ENCODE peak calls at places on chromosomes 3 and 15, in six cellular contexts. Y is right lobe of liver; X is foreskin fibroblast; G is mucosa of descending colon; U is GM23248; M is CD4-positive, alpha-beta memory T cell. L is an unnamed sample.

GRCh38 chr3:64957639-64958038 is 269.8 kb upstream of the ADAMTS9 start:
- DNase-seq in Y (no peak), X (no peak), G (no peak), U (peak; percentile 3), M (no peak), L (peak; percentile 67)

GRCh38 chr15:32670624-32671022 is 29.1 kb downstream of the SCG5 start:
- DNase-seq in Y (no peak), X (no peak), G (no peak), U (peak; percentile 46), M (no peak), L (no peak)

GRCh38 chr3:33144433-33144832 is 30.6 kb downstream of the CRTAP start:
- DNase-seq in Y (no peak), X (no peak), G (no peak), U (no peak), M (peak; percentile 7), L (no peak)

GRCh38 chr15:87268675-87269074 is 987.9 kb downstream of the NTRK3 start:
- DNase-seq in Y (no peak), X (no peak), G (no peak), U (no peak), M (no peak), L (no peak)

GRCh38 chr3:41188291-41188690 is 11.0 kb upstream of the CTNNB1 start:
- DNase-seq in Y (no peak), X (no peak), G (no peak), U (no peak), M (no peak), L (no peak)

GRCh38 chr3:118949113-118949760 is 85.4 kb downstream of the IGSF11 start:
- DNase-seq in Y (no peak), X (no peak), G (no peak), U (no peak), M (peak; percentile 45), L (no peak)

GRCh38 chr3:11260460-11260859 is 11.7 kb upstream of the ATG7 start:
- DNase-seq in Y (no peak), X (no peak), G (no peak), U (no peak), M (no peak), L (no peak)

GRCh38 chr15:92797168-92798052 is 102.7 kb upstream of the CHD2 start:
- DNase-seq in Y (no peak), X (peak; percentile 59), G (no peak), U (peak; percentile 82), M (peak; percentile 78), L (no peak)

GRCh38 chr3:77906102-77906709 is 866.3 kb downstream of the ROBO2 start:
- DNase-seq in Y (no peak), X (no peak), G (no peak), U (no peak), M (no peak), L (peak; percentile 3)

GRCh38 chr3:50156991-50157493 is 1.9 kb downstream of the SEMA3F start:
- DNase-seq in Y (no peak), X (no peak), G (peak; percentile 63), U (peak; percentile 42), M (no peak), L (no peak)

GRCh38 chr3:50157821-50158556 is 2.9 kb downstream of the SEMA3F start:
- DNase-seq in Y (no peak), X (no peak), G (no peak), U (peak; percentile 47), M (no peak), L (no peak)

GRCh38 chr15:99967841-99968371 is 234.7 kb upstream of the LYSMD4 start:
- DNase-seq in Y (no peak), X (no peak), G (no peak), U (no peak), M (no peak), L (no peak)

GRCh38 chr15:43775411-43775965 is 1.3 kb downstream of the ELL3 start:
- DNase-seq in Y (peak; percentile 54), X (no peak), G (peak; percentile 88), U (peak; percentile 74), M (no peak), L (no peak)

GRCh38 chr3:72082776-72083477 is 298.0 kb upstream of the PROK2 start:
- DNase-seq in Y (no peak), X (no peak), G (no peak), U (no peak), M (no peak), L (no peak)

GRCh38 chr3:72081456-72081855 is 296.5 kb upstream of the PROK2 start:
- DNase-seq in Y (no peak), X (no peak), G (no peak), U (no peak), M (no peak), L (no peak)

GRCh38 chr3:72080800-72081199 is 295.9 kb upstream of the PROK2 start:
- DNase-seq in Y (no peak), X (no peak), G (no peak), U (no peak), M (no peak), L (no peak)

GRCh38 chr3:72080101-72080500 is 295.2 kb upstream of the PROK2 start:
- DNase-seq in Y (no peak), X (no peak), G (no peak), U (no peak), M (no peak), L (no peak)

DNA sequence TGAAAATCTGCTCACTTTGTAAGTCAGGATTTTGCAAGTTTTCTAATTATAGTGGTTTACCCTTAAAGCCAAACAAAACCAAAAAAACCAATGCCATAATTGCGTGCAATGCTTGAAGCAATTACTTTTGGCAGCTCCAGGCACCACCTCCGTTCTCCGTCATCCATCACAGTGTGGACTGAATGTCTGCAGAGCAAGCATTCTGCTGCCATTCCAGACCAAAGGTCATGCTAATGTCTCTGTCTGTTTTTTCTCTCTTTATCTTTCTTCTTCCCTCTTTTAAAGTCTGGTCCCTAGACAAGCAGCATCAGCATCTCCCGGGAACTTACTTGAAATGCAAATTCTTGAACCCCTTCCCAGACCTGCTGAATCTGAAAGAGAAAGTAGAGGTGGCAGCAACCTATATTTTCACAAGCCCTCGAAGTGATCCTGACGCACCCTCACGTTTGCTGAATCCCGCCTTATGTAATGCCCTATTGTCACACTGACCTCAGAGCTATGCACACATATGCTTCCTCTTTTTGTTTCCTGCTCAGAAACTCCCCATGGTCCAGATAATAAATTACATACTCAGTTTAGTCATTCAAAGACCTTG is 297.3 kb upstream of the PROK2 start:
- DNase-seq in Y (no peak), X (no peak), G (no peak), U (peak; percentile 56), M (no peak), L (no peak)
- H3K4me3 ChIP-seq in Y (no peak overlapping the region), X (no peak overlapping the region), G (no peak overlapping the region), U (no peak overlapping the region), M (no peak overlapping the region), L (no peak overlapping the region)

GRCh38 chr15:75007216-75007615 is 11.9 kb downstream of the SCAMP5 start:
- DNase-seq in Y (no peak), X (no peak), G (no peak), U (no peak), M (no peak), L (no peak)
- H3K4me3 ChIP-seq in Y (no peak overlapping the region), X (no peak overlapping the region), G (no peak overlapping the region), U (no peak overlapping the region), M (no peak overlapping the region), L (no peak overlapping the region)

GRCh38 chr3:122646146-122646988 is 34.3 kb upstream of the PARP14 start:
- DNase-seq in Y (no peak), X (no peak), G (no peak), U (no peak), M (no peak), L (no peak)
- H3K4me3 ChIP-seq in Y (peak overlapping the region; percentile 49), X (no peak overlapping the region), G (no peak overlapping the region), U (no peak overlapping the region), M (no peak overlapping the region), L (no peak overlapping the region)

DNA sequence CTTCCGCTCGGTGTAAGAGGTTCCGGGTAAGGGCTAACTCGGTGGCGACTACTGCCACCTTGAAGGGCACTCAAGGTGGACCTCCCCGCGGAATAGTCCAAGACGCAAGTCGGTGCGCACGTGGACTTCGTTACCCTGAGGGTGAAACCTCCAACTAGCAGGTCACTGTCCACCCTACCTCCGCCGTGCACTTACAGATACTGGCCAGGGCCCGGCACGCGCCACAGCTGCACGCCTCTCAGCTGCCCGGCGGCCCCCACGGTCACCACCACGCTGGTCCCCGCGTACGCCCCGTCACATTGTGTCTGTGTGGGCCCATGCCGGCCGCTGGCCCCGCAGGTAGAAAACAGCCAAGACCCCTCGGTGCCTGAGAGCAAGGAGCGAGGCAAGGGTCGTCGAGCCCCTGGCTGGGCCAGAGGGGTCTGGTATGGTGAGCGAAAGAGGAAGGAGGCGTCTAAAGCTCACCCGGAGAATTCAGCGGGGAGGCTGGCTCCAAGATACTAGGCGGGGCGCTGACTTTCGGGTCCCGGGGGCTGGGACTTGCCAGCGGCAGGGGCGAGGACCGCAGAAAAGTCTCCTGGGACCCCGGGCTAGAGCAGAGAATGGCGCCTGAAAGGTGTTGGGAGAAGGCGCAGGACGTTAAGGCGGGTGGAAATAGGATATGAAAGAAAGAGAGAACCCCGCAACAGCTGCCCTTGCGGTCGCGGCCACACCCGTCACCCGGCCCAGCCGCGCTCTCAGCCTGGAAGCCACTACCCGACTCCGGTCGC is 930 bp downstream of the LTK start:
- DNase-seq in Y (no peak), X (no peak), G (peak; percentile 71), U (peak; percentile 56), M (no peak), L (no peak)
- H3K4me3 ChIP-seq in Y (peak overlapping the region; percentile 38), X (peak overlapping the region; percentile 34), G (no peak overlapping the region), U (peak overlapping the region; percentile 61), M (peak overlapping the region; percentile 52), L (peak overlapping the region; percentile 30)

DNA sequence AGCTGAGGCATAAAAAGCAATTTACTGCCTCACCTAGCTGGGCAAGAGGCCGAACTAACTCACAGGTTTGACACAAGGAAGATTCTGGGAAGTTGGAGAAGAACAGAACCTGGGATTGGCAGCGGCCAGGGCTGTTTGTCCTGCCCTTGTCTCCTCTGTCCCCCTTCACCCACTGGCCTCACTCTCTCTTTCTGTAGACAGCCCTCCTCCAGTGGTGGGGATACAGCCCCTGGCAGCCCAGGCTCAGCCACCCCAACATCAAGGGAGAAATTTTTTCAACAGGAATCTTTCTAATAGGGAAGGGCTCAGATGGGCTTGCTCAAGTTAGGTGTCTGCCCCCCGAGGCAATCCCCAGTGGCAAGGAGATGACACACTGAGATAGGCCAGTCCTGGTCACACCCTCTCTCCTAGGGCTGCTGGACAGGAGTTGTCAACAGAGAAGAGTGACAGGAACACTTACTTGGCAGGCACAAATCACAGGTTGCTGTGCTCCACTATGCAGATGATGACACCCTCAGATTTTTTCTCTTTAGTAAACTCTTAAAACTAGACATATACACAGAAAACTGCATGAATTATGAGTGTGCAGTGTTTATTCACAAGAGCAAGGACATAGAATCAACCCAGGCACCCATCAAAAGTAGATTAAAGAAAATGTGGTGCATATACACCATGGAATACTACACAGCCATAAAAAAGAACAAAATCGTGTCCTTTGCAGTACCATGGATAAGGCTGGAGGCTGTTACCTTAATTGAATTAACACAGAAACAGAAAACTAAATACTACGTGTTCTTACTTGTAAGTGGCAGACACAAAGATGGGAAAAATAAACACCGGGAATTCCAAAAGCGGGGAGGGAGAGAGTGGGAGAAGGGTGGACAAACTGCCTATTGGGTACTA is 36.4 kb downstream of the PLA2G4D start:
- DNase-seq in Y (no peak), X (no peak), G (no peak), U (no peak), M (no peak), L (no peak)
- H3K4me3 ChIP-seq in Y (no peak overlapping the region), X (no peak overlapping the region), G (no peak overlapping the region), U (no peak overlapping the region), M (no peak overlapping the region), L (no peak overlapping the region)

DNA sequence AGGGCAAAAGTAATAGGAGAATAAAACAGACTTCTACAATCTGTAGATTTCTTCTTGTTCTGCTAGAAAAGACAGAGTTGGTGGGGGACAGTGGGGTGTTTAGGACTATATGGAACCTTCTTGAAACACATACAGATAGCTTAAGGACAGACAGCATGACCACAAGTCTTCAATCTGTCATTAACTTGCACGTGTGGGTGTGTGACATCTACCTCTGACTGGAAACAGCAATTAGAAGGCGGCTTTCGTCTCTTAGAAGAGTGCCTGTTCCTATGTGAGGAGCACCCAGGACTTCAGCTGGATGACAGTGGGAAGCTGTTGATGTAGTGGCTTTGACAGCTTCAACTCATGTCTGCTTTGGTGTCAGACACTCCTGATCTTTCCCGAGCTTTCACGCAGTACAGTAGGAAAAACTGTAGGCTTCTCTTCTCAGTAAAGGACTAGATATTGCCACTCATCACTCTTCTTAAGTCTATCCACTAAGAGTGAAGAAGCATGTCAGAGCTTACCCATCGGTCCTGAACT is 44.5 kb downstream of the TYRO3 start:
- DNase-seq in Y (no peak), X (no peak), G (no peak), U (no peak), M (no peak), L (no peak)
- H3K4me3 ChIP-seq in Y (no peak overlapping the region), X (no peak overlapping the region), G (no peak overlapping the region), U (peak overlapping the region; percentile 72), M (no peak overlapping the region), L (no peak overlapping the region)

L was measured in skeletal muscle cell.